ENCODE peak calls at places on chromosomes 16 and 17, in four cellular contexts. I is AG04450, D is NB4, R is Caco-2. K is an unnamed sample.
A peak's percentile ranks its signal among the peaks of the same experiment; 100 is the strongest.

GRCh38 chr16:88959022-88959421 is 18.0 kb downstream of the CBFA2T3 start:
- DNase-seq in I (no peak), R (no peak), D (peak; percentile 29), K (no peak)

GRCh38 chr17:30555942-30556341 is 78.7 kb downstream of the GOSR1 start:
- DNase-seq in R (no peak), D (no peak), I (no peak), K (no peak)

GRCh38 chr17:80622170-80622466 is 77.5 kb downstream of the RPTOR start:
- DNase-seq in R (no peak), I (no peak), D (no peak), K (no peak)

GRCh38 chr17:33234930-33235685 is 58.0 kb downstream of the ASIC2 start:
- DNase-seq in I (peak; percentile 79), R (no peak), D (no peak), K (peak; percentile 87)

GRCh38 chr16:52114414-52114813 is 432.5 kb downstream of the TOX3 start:
- DNase-seq in D (no peak), I (no peak), R (no peak), K (peak; percentile 23)

GRCh38 chr16:66928702-66929388 is 3.5 kb upstream of the RRAD start:
- DNase-seq in R (no peak), I (no peak), D (peak; percentile 71), K (no peak)

GRCh38 chr17:73133911-73134649 is 30.7 kb upstream of the SSTR2 start:
- DNase-seq in R (no peak), I (no peak), D (peak; percentile 36), K (no peak)

GRCh38 chr16:4888428-4889135 is 41.3 kb downstream of the UBN1 start:
- DNase-seq in R (no peak), I (no peak), D (no peak), K (no peak)

GRCh38 chr17:4582101-4582501 is 2.2 kb upstream of the SMTNL2 start:
- DNase-seq in R (no peak), D (no peak), I (no peak), K (peak; percentile 18)

GRCh38 chr16:80536246-80536645 is 4.5 kb upstream of the DYNLRB2 start:
- DNase-seq in R (no peak), D (no peak), I (no peak), K (no peak)

GRCh38 chr16:75774197-75774596 is 47.9 kb upstream of the CPHXL start:
- DNase-seq in D (no peak), R (no peak), I (no peak), K (no peak)

GRCh38 chr16:13333336-13333735 is 431.9 kb downstream of the SHISA9 start:
- DNase-seq in R (no peak), D (no peak), I (no peak), K (no peak)

GRCh38 chr16:79605999-79606398 is 5.5 kb upstream of the MAF start:
- DNase-seq in D (no peak), R (no peak), I (no peak), K (no peak)

GRCh38 chr17:36459601-36460000 is 26.9 kb upstream of the ZNHIT3 start:
- DNase-seq in D (no peak), I (no peak), R (no peak), K (no peak)

GRCh38 chr16:24102120-24102740 is 153.9 kb upstream of the CACNG3 start:
- DNase-seq in I (no peak), R (no peak), D (peak; percentile 12), K (no peak)

GRCh38 chr16:11670171-11671131 is 2.2 kb downstream of the SNN start:
- DNase-seq in D (no peak), I (no peak), R (no peak), K (no peak)

GRCh38 chr17:59124665-59125064 is 18.0 kb upstream of the TRIM37 start:
- DNase-seq in R (no peak), D (no peak), I (no peak), K (no peak)

GRCh38 chr16:30786936-30787612 is at the start of gene ZNF629:
- DNase-seq in D (peak; percentile 61), R (peak; percentile 79), I (no peak), K (no peak)

GRCh38 chr17:59753522-59754467 is 46.3 kb downstream of the VMP1 start:
- DNase-seq in R (no peak), I (peak; percentile 84), D (peak; percentile 85), K (peak; percentile 66)

DNA sequence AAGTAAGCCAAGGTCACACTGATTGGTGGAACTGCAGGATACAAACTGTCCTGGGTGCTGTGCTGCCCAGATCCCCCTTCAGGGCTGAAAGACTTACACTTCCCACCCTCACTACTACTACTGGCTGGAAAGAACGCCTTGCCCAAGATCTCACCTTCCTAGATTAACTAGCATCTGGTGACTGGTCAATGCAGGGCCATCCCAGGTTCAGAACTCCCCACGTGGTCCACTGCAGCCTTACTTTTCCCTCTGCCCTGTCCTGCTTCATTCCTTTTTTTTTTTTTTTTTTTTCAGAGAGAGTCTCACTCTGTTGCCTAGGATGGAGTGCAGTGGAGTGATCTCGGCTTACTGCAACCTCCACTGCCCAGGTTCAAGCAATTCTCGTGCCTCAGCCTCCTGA is 2.3 kb upstream of the PDZD9 start:
- DNase-seq in D (no peak), R (no peak), I (no peak), K (no peak)
- TF ChIP-seq CTCF in D (no peak), R (no peak), I (no peak), K (no peak)

DNA sequence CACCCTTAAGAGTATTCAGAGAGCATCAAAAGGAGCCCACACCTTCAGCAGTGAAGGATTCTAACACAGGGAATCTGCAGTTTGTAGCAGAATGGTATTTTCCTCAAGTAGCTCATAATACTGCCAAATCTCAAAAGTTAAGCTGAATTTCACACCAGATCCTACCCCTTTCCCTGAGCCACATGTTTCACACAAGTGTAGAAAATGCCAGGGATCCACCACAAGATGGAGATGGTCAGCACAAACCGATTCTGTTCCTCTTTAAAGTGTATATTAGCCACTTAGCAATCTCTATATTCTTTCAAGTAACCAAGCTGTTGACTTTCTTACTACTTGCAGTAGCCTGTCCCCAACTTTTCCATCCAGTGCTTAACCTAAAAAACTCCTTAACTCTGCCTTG is 13.2 kb downstream of the GINS2 start:
- DNase-seq in I (no peak), D (peak; percentile 61), R (no peak), K (no peak)
- TF ChIP-seq CTCF in I (peak; percentile 65), D (peak; percentile 65), R (peak; percentile 72), K (peak; percentile 67)

DNA sequence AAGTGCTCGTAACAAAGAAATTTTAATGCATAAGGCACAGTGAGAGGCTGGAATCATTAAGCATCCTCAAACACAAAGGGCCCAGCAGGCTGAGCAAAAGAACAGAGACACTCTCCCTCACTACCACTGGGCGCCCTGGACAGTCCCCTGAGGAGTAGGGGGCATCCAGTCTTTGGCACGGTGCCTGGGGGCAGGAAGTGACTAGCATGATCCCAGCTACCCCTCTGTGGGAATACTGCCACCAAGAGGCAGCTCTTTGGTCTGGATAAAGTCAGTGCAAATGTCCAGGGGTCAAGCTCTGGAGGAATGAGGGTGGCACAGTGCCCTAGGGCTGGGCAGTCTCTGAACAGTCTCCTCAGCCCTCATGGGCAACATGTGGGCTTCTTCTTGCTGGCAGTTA is 2.6 kb upstream of the PROCA1 start:
- DNase-seq in D (peak; percentile 35), R (no peak), I (no peak), K (no peak)
- TF ChIP-seq CTCF in D (peak; percentile 14), R (no peak), I (no peak), K (no peak)

GRCh38 chr17:43938838-43939182 is 3.5 kb downstream of the PPY start:
- DNase-seq in R (no peak), D (no peak), I (no peak), K (no peak)

GRCh38 chr17:43939886-43940285 is 2.4 kb downstream of the PPY start:
- DNase-seq in I (no peak), R (no peak), D (no peak), K (no peak)

GRCh38 chr17:43943769-43944418 is 1.6 kb upstream of the PPY start:
- DNase-seq in D (peak; percentile 84), R (peak; percentile 85), I (peak; percentile 33), K (no peak)

GRCh38 chr17:43942286-43942685 is at the start of gene PPY:
- DNase-seq in I (no peak), R (no peak), D (no peak), K (no peak)

GRCh38 chr17:43940630-43941029 is 1.6 kb downstream of the PPY start:
- DNase-seq in R (peak; percentile 78), D (peak; percentile 59), I (no peak), K (no peak)
- TF ChIP-seq CTCF in R (peak; percentile 88), D (peak; percentile 66), I (peak; percentile 77), K (peak; percentile 88)

GRCh38 chr16:21161211-21161610 is 2.7 kb downstream of the LDAF1 start:
- DNase-seq in D (no peak), R (no peak), I (no peak), K (no peak)

GRCh38 chr16:21160276-21160675 is 1.8 kb downstream of the LDAF1 start:
- DNase-seq in I (no peak), R (no peak), D (no peak), K (no peak)

GRCh38 chr16:21164521-21165168 is 6.2 kb downstream of the LDAF1 start:
- DNase-seq in I (no peak), R (no peak), D (no peak), K (no peak)

GRCh38 chr16:21163576-21163975 is 5.1 kb downstream of the LDAF1 start:
- DNase-seq in I (no peak), R (no peak), D (no peak), K (no peak)

DNA sequence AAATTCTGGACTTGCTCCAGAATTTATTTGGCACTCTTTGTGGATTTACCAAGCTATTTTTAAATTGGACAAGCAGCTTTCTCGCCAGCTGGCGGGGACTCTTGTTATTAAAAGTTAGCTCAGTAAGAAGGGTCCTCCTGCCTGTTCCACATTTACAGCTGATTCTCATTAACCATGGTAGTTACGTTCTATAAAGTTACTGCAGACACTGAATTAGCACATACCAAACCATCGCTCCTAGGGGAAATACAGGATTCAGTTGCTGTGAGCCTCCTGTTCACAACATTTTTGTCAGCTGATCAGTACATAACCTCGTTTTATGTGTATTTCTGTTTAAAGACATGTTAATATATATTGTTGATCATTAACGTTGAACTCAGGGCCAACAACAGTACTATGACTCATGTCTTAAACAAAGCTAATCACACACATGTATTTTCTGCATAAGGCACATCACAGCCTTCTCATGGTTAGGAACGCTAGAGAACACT is 4.2 kb downstream of the LDAF1 start:
- DNase-seq in R (no peak), D (no peak), I (no peak), K (no peak)
- TF ChIP-seq CTCF in R (no peak), D (no peak), I (no peak), K (no peak)

DNA sequence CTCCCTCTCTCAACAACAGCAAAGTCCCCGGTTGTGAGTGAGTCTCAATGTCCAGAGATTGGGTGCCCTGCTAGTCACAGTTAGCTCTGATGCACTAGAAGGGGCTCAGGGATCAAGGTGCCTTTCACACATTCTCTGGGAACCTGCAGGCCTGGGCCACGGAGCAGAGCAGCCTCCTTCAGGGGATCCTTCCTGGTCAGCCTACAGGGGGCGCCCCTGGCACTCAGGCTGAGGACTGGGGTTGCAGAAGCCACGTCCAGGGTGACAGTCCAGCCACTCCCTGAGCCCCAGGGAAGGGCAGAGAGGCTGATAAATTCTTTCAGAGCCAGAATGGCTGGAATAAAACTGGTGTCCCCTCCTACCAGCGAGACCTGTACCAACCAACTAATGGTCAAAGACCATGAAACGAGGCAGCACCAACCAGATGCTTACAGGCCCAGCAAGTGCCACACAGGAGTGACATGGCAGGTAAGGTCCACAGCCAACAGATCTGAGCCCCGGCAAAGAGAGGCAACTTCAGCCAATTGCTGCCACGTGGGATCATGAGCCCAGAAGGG is 43.5 kb downstream of the ST3GAL2 start:
- DNase-seq in R (peak; percentile 87), I (no peak), D (peak; percentile 81), K (no peak)
- TF ChIP-seq CTCF in R (peak; percentile 95), I (peak; percentile 64), D (peak; percentile 89), K (peak; percentile 84)

K was measured in retinal pigment epithelial cell.